ENCODE peak calls at places on chromosome 3, in seven cellular contexts. Z, S, B, X, A, O and G are unnamed samples.

GRCh38 chr3:359672-360071 is 163.1 kb downstream of the CHL1 start:
- DNase-seq in Z (no peak), S (no peak), B (no peak), X (no peak), A (no peak), O (no peak), G (no peak)

GRCh38 chr3:140711719-140712086 is 33.8 kb downstream of the TRIM42 start:
- DNase-seq in Z (no peak), S (no peak), B (no peak), X (no peak), A (no peak), O (no peak), G (no peak)

GRCh38 chr3:128201158-128201755 is 48.0 kb downstream of the EEFSEC start:
- DNase-seq in Z (no peak), S (no peak), B (no peak), X (peak; percentile 56), A (no peak), O (no peak), G (no peak)

GRCh38 chr3:186933801-186934200 is 3.5 kb downstream of the ST6GAL1 start:
- DNase-seq in Z (no peak), S (peak; percentile 47), B (no peak), X (no peak), A (no peak), O (no peak), G (no peak)

GRCh38 chr3:59566481-59566975 is 516.7 kb upstream of the CFAP20DC start:
- DNase-seq in Z (no peak), S (no peak), B (peak; percentile 53), X (no peak), A (no peak), O (no peak), G (no peak)

GRCh38 chr3:16547958-16548357 is 34.5 kb upstream of the RFTN1 start:
- DNase-seq in Z (no peak), S (no peak), B (no peak), X (no peak), A (no peak), O (no peak), G (no peak)

GRCh38 chr3:148006508-148006907 is 597.3 kb downstream of the ZIC1 start:
- DNase-seq in Z (no peak), S (no peak), B (no peak), X (peak; percentile 92), A (no peak), O (no peak), G (peak; percentile 9)

GRCh38 chr3:184944221-184944620 is 132.3 kb downstream of the VPS8 start:
- DNase-seq in Z (no peak), S (no peak), B (no peak), X (no peak), A (no peak), O (no peak), G (no peak)